ENCODE peak calls at places on chromosome 13, in six cellular contexts. R is NB4, C is A549, P is body of pancreas, V is H1, Z is HCT116. I is an unnamed sample.

GRCh38 chr13:110105136-110105535 is 201.8 kb downstream of the COL4A1 start:
- DNase-seq in R (no peak), C (no peak), P (peak), V (no peak), Z (no peak), I (no peak)

GRCh38 chr13:34416833-34417425 is 525.1 kb upstream of the NBEA start:
- DNase-seq in R (no peak), C (no peak), P (peak), V (no peak), Z (no peak), I (no peak)

GRCh38 chr13:34469212-34469983 is 472.7 kb upstream of the NBEA start:
- DNase-seq in R (no peak), C (no peak), P (peak), V (no peak), Z (no peak), I (no peak)

GRCh38 chr13:107238262-107238661 is 670.3 kb upstream of the ARGLU1 start:
- DNase-seq in R (no peak), C (no peak), P (no peak), V (no peak), Z (no peak), I (no peak)

GRCh38 chr13:100530645-100531044 is 57.9 kb downstream of the GGACT start:
- DNase-seq in R (no peak), C (no peak), P (no peak), V (peak), Z (no peak), I (no peak)

GRCh38 chr13:33799950-33800592 is 17.9 kb upstream of the RFC3 start:
- DNase-seq in R (peak), C (no peak), P (no peak), V (no peak), Z (peak), I (no peak)

GRCh38 chr13:63680704-63681103 is 2265.1 kb upstream of the PCDH20 start:
- DNase-seq in R (no peak), C (no peak), P (no peak), V (no peak), Z (no peak), I (no peak)

GRCh38 chr13:47287291-47287751 is 390.5 kb upstream of the HTR2A start:
- DNase-seq in R (no peak), C (no peak), P (no peak), V (no peak), Z (no peak), I (no peak)

GRCh38 chr13:23715762-23716235 is 145.6 kb downstream of the TNFRSF19 start:
- DNase-seq in R (no peak), C (no peak), P (peak), V (peak), Z (peak), I (no peak)

GRCh38 chr13:110400786-110401533 is 93.9 kb downstream of the COL4A2 start:
- DNase-seq in R (no peak), C (no peak), P (peak), V (no peak), Z (no peak), I (no peak)

GRCh38 chr13:36966404-36966803 is 32.7 kb downstream of the ALG5 start:
- DNase-seq in R (no peak), C (no peak), P (no peak), V (no peak), Z (no peak), I (no peak)

GRCh38 chr13:42221321-42221720 is 50.6 kb upstream of the AKAP11 start:
- DNase-seq in R (no peak), C (no peak), P (no peak), V (no peak), Z (no peak), I (no peak)

GRCh38 chr13:50222569-50223332 is 207.5 kb downstream of the KCNRG start:
- DNase-seq in R (peak), C (no peak), P (peak), V (no peak), Z (no peak), I (no peak)

GRCh38 chr13:67278230-67278629 is 48.1 kb upstream of the PCDH9 start:
- DNase-seq in R (no peak), C (no peak), P (no peak), V (no peak), Z (no peak), I (no peak)

GRCh38 chr13:51105046-51105445 is 6.0 kb downstream of the C13orf42 start:
- DNase-seq in R (no peak), C (no peak), P (no peak), V (no peak), Z (no peak), I (no peak)

GRCh38 chr13:98041081-98041820 is 87.8 kb downstream of the IPO5 start:
- DNase-seq in R (no peak), C (no peak), P (no peak), V (no peak), Z (no peak), I (no peak)

GRCh38 chr13:62357887-62358645 is 942.4 kb upstream of the PCDH20 start:
- DNase-seq in R (peak), C (peak), P (peak), V (no peak), Z (peak), I (no peak)

GRCh38 chr13:111658150-111659100 is 338.0 kb downstream of the TEX29 start:
- DNase-seq in R (peak), C (no peak), P (no peak), V (peak), Z (no peak), I (no peak)

GRCh38 chr13:50650936-50651638 is 192.4 kb downstream of the DLEU7 start:
- DNase-seq in R (no peak), C (no peak), P (no peak), V (no peak), Z (no peak), I (no peak)

GRCh38 chr13:106570354-106570822 is 2.5 kb upstream of the ARGLU1 start:
- DNase-seq in R (peak), C (peak), P (peak), V (peak), Z (peak), I (peak)

GRCh38 chr13:32048816-32049215 is 17.2 kb downstream of the FRY start:
- DNase-seq in R (peak), C (no peak), P (no peak), V (no peak), Z (no peak), I (no peak)

GRCh38 chr13:24865158-24865557 is 101.2 kb downstream of the RNF17 start:
- DNase-seq in R (peak), C (no peak), P (no peak), V (no peak), Z (no peak), I (no peak)

GRCh38 chr13:50069255-50069654 is 54.0 kb downstream of the KCNRG start:
- DNase-seq in R (no peak), C (no peak), P (no peak), V (no peak), Z (no peak), I (no peak)

GRCh38 chr13:60427285-60427684 is 30.3 kb downstream of the TDRD3 start:
- DNase-seq in R (no peak), C (no peak), P (no peak), V (no peak), Z (no peak), I (no peak)

GRCh38 chr13:21637296-21637695 is 33.3 kb upstream of the MICU2 start:
- DNase-seq in R (peak), C (peak), P (peak), V (no peak), Z (peak), I (no peak)

GRCh38 chr13:35954207-35954560 is 177.0 kb downstream of the DCLK1 start:
- DNase-seq in R (no peak), C (no peak), P (no peak), V (no peak), Z (no peak), I (no peak)

GRCh38 chr13:33494596-33495214 is 209.2 kb upstream of the STARD13 start:
- DNase-seq in R (no peak), C (no peak), P (peak), V (no peak), Z (peak), I (no peak)

GRCh38 chr13:112053167-112053743 is 13.7 kb upstream of the SOX1 start:
- DNase-seq in R (no peak), C (no peak), P (no peak), V (no peak), Z (no peak), I (no peak)

GRCh38 chr13:74444161-74444571 is 310.0 kb upstream of the KLF12 start:
- DNase-seq in R (no peak), C (no peak), P (no peak), V (no peak), Z (no peak), I (no peak)

GRCh38 chr13:72341904-72342303 is 385.5 kb downstream of the MZT1 start:
- DNase-seq in R (peak), C (no peak), P (no peak), V (no peak), Z (no peak), I (no peak)

GRCh38 chr13:78603240-78603947 is at the start of gene POU4F1:
- DNase-seq in R (peak), C (peak), P (peak), V (peak), Z (no peak), I (no peak)

GRCh38 chr13:91264484-91264883 is 83.0 kb upstream of the MIR17HG start:
- DNase-seq in R (no peak), C (no peak), P (no peak), V (no peak), Z (no peak), I (no peak)

GRCh38 chr13:61255035-61255796 is 160.4 kb downstream of the PCDH20 start:
- DNase-seq in R (peak), C (no peak), P (no peak), V (peak), Z (peak), I (no peak)

GRCh38 chr13:62482351-62482750 is 1066.7 kb upstream of the PCDH20 start:
- DNase-seq in R (no peak), C (no peak), P (no peak), V (no peak), Z (no peak), I (no peak)

GRCh38 chr13:86000546-86000945 is 201.3 kb upstream of the SLITRK6 start:
- DNase-seq in R (no peak), C (no peak), P (no peak), V (no peak), Z (no peak), I (no peak)

GRCh38 chr13:81487151-81487550 is 1146.2 kb upstream of the SPRY2 start:
- DNase-seq in R (peak), C (no peak), P (peak), V (peak), Z (peak), I (no peak)

GRCh38 chr13:27171244-27171829 is at the start of gene USP12:
- DNase-seq in R (peak), C (no peak), P (peak), V (peak), Z (no peak), I (no peak)
- TF ChIP-seq POLR2A in R (peak), C (peak), P (no peak), V (no peak), Z (no peak), I (no peak)

DNA sequence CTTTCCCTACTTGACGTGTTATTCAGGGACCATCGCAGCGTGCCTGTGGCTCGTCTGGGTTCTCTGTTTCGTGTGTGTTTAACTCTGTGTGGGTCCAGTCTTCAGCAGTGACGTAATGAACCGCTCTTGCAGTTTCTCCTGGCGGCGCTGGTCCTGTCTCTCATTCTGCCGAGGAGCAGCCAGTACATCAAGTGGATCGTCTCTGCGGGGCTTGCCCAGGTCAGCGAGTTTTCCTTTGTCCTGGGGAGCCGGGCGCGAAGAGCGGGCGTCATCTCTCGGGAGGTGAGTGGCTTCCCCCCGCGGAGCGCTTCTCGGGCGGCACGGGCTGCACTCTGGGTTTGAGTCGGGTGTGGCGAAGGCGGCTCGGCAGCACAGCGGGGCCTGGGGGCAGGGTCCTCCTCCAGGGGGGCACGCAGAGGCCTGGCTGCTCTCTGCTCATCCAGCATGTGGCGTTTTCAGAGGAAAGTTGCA is 36.3 kb upstream of the TFDP1 start:
- DNase-seq in R (no peak), C (no peak), P (no peak), V (peak), Z (no peak), I (no peak)
- TF ChIP-seq POLR2A in R (no peak), C (no peak), P (no peak), V (no peak), Z (no peak), I (no peak)

GRCh38 chr13:29595380-29596063 is at the start of gene SLC7A1:
- DNase-seq in R (peak), C (peak), P (peak), V (peak), Z (peak), I (peak)
- TF ChIP-seq POLR2A in R (peak), C (no peak), P (peak), V (no peak), Z (no peak), I (no peak)

DNA sequence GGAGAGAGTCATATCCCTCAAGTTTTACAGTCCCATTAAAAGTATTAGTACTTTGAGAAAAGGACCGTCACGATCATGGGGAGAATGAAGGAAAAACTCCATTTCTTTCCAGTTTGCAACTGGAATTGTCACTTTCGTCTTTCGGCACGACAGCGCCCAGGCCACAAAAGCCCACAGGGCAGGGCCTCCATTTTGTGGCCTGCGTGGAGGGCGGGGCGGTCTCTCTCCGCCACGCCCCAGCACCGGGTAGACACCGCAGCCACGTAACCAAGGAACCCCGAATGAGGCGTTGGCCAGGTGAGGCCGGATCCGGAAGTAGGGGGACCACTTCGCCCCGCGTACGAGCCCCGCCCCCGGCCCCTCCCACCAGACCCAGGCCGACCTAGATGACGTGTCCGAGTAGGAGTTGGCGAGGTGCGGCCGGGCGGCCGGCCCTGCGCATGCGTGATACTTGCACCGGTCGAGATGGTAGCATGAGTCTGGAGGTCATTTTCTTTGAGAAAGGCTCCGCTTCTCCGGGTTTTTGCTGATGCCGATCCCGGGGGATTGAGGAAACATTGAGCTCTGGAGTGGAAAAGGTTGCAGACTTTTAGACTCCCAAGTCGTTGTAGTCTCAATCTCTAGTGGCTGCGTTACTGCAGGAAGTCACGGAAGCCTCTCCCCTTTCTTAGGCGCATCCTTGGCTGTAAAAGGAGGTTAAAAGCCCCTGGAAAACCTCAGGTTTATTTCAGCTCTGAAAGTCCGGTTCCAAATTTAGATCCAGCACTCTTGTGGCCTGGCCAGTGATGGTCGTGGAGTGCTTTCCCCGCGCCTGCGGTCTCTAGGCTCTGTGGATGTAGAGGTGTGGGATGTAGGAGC is 2.7 kb upstream of the TM9SF2 start:
- DNase-seq in R (peak), C (peak), P (peak), V (peak), Z (peak), I (peak)
- TF ChIP-seq POLR2A in R (peak), C (peak), P (peak), V (peak), Z (peak), I (no peak)

GRCh38 chr13:45333251-45333972 is 7.6 kb downstream of the TPT1 start:
- DNase-seq in R (peak), C (no peak), P (no peak), V (no peak), Z (no peak), I (no peak)
- TF ChIP-seq POLR2A in R (peak), C (no peak), P (no peak), V (peak), Z (no peak), I (no peak)

GRCh38 chr13:30329009-30329585 is 21.7 kb upstream of the KATNAL1 start:
- DNase-seq in R (no peak), C (no peak), P (no peak), V (no peak), Z (no peak), I (no peak)
- TF ChIP-seq POLR2A in R (no peak), C (no peak), P (no peak), V (no peak), Z (no peak), I (no peak)

DNA sequence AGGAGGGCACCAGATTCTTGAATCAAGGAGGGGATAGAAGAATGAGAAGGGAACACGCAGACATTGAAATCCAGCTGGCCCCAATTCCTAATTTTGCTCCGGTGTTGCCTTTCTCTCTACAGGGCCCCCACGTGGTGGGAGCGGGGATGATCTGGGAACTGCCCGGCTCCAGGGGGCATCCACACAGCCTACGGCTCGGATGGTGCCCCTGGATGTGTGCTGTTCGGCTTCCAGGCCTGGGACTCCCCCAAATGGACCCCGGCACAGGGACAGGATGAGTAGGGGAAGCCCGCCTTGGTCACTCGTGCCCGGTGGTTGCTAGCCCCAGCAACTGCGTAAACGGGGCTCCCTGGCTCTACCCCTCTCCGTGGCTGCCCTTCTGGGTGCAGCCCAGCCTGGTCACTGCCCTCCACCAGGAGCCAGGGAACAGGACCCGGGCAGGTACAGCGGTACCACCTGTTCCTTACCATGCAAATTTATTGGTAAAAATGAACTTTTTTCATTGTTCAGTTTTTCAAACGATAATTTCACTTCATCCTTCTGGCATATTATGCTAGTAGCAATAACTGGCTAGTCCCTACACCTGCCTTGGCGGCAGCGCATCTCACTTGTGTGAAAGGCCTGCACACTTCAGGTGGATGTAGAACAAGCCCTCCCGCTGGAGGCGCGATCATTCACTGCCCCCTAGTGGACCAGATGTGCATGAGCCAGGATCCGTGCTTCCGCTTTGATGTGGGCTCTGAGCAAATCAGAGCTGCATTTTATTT is 111.6 kb downstream of the TEX26 start:
- DNase-seq in R (peak), C (peak), P (peak), V (peak), Z (peak), I (peak)
- TF ChIP-seq POLR2A in R (no peak), C (no peak), P (no peak), V (no peak), Z (no peak), I (no peak)

GRCh38 chr13:41054919-41055619 is 6.2 kb upstream of the WBP4 start:
- DNase-seq in R (peak), C (no peak), P (no peak), V (no peak), Z (no peak), I (no peak)
- TF ChIP-seq POLR2A in R (no peak), C (no peak), P (no peak), V (no peak), Z (no peak), I (no peak)

I was measured in esophagus squamous epithelium.